ENCODE peak calls at places on chromosomes 6 and 20, in eight cellular contexts. T is kidney, U is AG04450, D is astrocyte, S is ovary, H is A549, P is brain microvascular endothelial cell, K is Calu3. O is an unnamed sample.

GRCh38 chr6:112117554-112117953 is 30.2 kb downstream of the FAM229B start:
- DNase-seq in K (no peak), D (peak; percentile 69), P (peak; percentile 4), T (no peak), S (no peak), H (peak; percentile 5), U (no peak), O (peak; percentile 76)

GRCh38 chr6:170404036-170404435 is 97.5 kb downstream of the FAM120B start:
- DNase-seq in D (peak; percentile 79), H (no peak), K (no peak), P (no peak), T (no peak), S (no peak), U (no peak), O (peak; percentile 82)

GRCh38 chr20:36196676-36197075 is 39.6 kb upstream of the AAR2 start:
- DNase-seq in D (no peak), U (no peak), P (no peak), S (no peak), T (no peak), K (no peak), H (no peak), O (no peak)

GRCh38 chr6:21808551-21809181 is 215.1 kb downstream of the SOX4 start:
- DNase-seq in K (no peak), P (no peak), H (no peak), D (peak; percentile 39), S (peak; percentile 76), U (no peak), T (no peak), O (peak; percentile 52)

GRCh38 chr6:32609731-32610640 is 20.3 kb upstream of the HLA-DRB1 start:
- DNase-seq in P (peak; percentile 16), D (peak; percentile 78), H (peak; percentile 87), S (no peak), T (no peak), U (peak; percentile 68), K (peak; percentile 62), O (peak; percentile 81)

GRCh38 chr6:139525415-139525814 is 151.0 kb upstream of the CITED2 start:
- DNase-seq in D (no peak), U (no peak), H (no peak), S (no peak), P (no peak), T (no peak), K (no peak), O (no peak)

GRCh38 chr6:1789092-1789491 is 179.4 kb downstream of the FOXC1 start:
- DNase-seq in D (peak; percentile 84), P (peak; percentile 84), T (no peak), H (no peak), U (no peak), K (no peak), S (no peak), O (peak; percentile 44)

GRCh38 chr20:45363611-45364492 is 896 bp downstream of the SYS1 start:
- DNase-seq in U (no peak), H (no peak), T (no peak), S (no peak), P (no peak), K (no peak), D (no peak), O (no peak)

GRCh38 chr6:1957746-1958145 is 287.7 kb downstream of the GMDS start:
- DNase-seq in H (no peak), P (no peak), S (no peak), T (no peak), K (no peak), U (no peak), D (no peak), O (no peak)

GRCh38 chr20:61121661-61122060 is 130.4 kb upstream of the CDH4 start:
- DNase-seq in P (no peak), S (no peak), U (no peak), H (no peak), T (no peak), D (no peak), K (no peak), O (no peak)

GRCh38 chr6:11251553-11252358 is 19.3 kb upstream of the NEDD9 start:
- DNase-seq in U (no peak), K (peak; percentile 60), T (peak; percentile 76), S (peak; percentile 71), H (no peak), P (peak; percentile 72), D (peak; percentile 58), O (peak; percentile 76)

GRCh38 chr6:159727717-159728440 is 573 bp downstream of the WTAP start:
- DNase-seq in T (no peak), D (no peak), H (no peak), S (no peak), K (no peak), P (peak; percentile 11), U (no peak), O (peak; percentile 39)

GRCh38 chr6:1285589-1286340 is 26.1 kb upstream of the FOXQ1 start:
- DNase-seq in U (no peak), D (peak; percentile 68), S (no peak), T (no peak), H (no peak), P (peak; percentile 41), K (no peak), O (peak; percentile 54)

GRCh38 chr20:25439328-25439727 is 31.9 kb downstream of the GINS1 start:
- DNase-seq in H (no peak), K (no peak), D (no peak), U (no peak), T (no peak), P (no peak), S (no peak), O (no peak)

GRCh38 chr20:61886721-61887658 is 178.7 kb downstream of the TAF4 start:
- DNase-seq in K (peak; percentile 64), T (peak; percentile 74), D (no peak), S (no peak), H (peak; percentile 57), P (peak; percentile 20), U (no peak), O (peak; percentile 46)

GRCh38 chr6:35977308-35977707 is 47.1 kb downstream of the SLC26A8 start:
- DNase-seq in S (no peak), U (no peak), K (no peak), D (no peak), H (no peak), P (no peak), T (no peak), O (no peak)

GRCh38 chr6:35973670-35974222 is 50.7 kb downstream of the SLC26A8 start:
- DNase-seq in H (no peak), U (no peak), D (no peak), S (no peak), T (no peak), P (no peak), K (peak; percentile 54), O (no peak)

GRCh38 chr6:35969676-35970075 is 48.8 kb upstream of the SRPK1 start:
- DNase-seq in T (no peak), D (peak; percentile 12), P (no peak), K (no peak), U (no peak), H (no peak), S (no peak), O (no peak)

GRCh38 chr6:35970181-35970580 is 49.3 kb upstream of the SRPK1 start:
- DNase-seq in T (no peak), P (peak; percentile 63), U (no peak), S (no peak), D (peak; percentile 72), H (no peak), K (peak; percentile 36), O (peak; percentile 59)

GRCh38 chr6:35972471-35972985 is 51.6 kb upstream of the SRPK1 start:
- DNase-seq in P (no peak), T (no peak), D (peak; percentile 10), S (no peak), U (no peak), K (peak; percentile 12), H (peak; percentile 13), O (no peak)
- TF ChIP-seq CTCF in P (peak; percentile 29), T (no peak), D (no peak), S (no peak), U (peak; percentile 19), K (no peak), H (no peak), O (no peak)

GRCh38 chr20:50278377-50278683 is 87.7 kb downstream of the CEBPB start:
- DNase-seq in H (no peak), D (no peak), K (no peak), T (no peak), P (no peak), S (peak; percentile 34), U (no peak), O (no peak)

GRCh38 chr20:50279988-50280850 is 89.6 kb downstream of the CEBPB start:
- DNase-seq in U (no peak), D (no peak), T (peak; percentile 39), H (no peak), P (no peak), S (no peak), K (no peak), O (no peak)

GRCh38 chr20:50277064-50277415 is 86.4 kb downstream of the CEBPB start:
- DNase-seq in U (no peak), S (no peak), T (peak; percentile 48), P (no peak), D (no peak), K (no peak), H (no peak), O (no peak)

GRCh38 chr20:50277460-50278376 is 87.1 kb downstream of the CEBPB start:
- DNase-seq in P (no peak), S (no peak), H (no peak), D (no peak), U (no peak), K (no peak), T (peak; percentile 68), O (no peak)

GRCh38 chr20:50278684-50279531 is 88.3 kb downstream of the CEBPB start:
- DNase-seq in U (no peak), K (peak; percentile 88), S (no peak), D (no peak), T (peak; percentile 94), P (no peak), H (peak; percentile 77), O (no peak)
- TF ChIP-seq CTCF in U (no peak), K (peak; percentile 77), S (no peak), D (no peak), T (peak; percentile 14), P (peak; percentile 43), H (no peak), O (peak; percentile 23)

GRCh38 chr6:129694036-129694435 is 15.9 kb downstream of the ARHGAP18 start:
- DNase-seq in K (no peak), D (no peak), P (no peak), U (no peak), H (no peak), T (no peak), S (no peak), O (no peak)

GRCh38 chr6:129692467-129692866 is 17.5 kb downstream of the ARHGAP18 start:
- DNase-seq in H (no peak), T (no peak), P (no peak), S (no peak), U (no peak), D (no peak), K (no peak), O (no peak)

GRCh38 chr6:129691709-129692108 is 18.3 kb downstream of the ARHGAP18 start:
- DNase-seq in T (no peak), P (no peak), U (no peak), D (no peak), S (no peak), K (no peak), H (no peak), O (no peak)

GRCh38 chr6:129686941-129687627 is 22.9 kb downstream of the ARHGAP18 start:
- DNase-seq in U (no peak), D (peak; percentile 64), P (peak; percentile 40), K (no peak), T (no peak), S (no peak), H (no peak), O (peak; percentile 72)

GRCh38 chr6:129691043-129691640 is 18.8 kb downstream of the ARHGAP18 start:
- DNase-seq in P (no peak), U (no peak), T (no peak), S (no peak), H (no peak), D (no peak), K (no peak), O (no peak)
- TF ChIP-seq CTCF in P (no peak), U (no peak), T (no peak), S (no peak), H (no peak), D (no peak), K (no peak), O (no peak)

GRCh38 chr6:15389759-15390723 is 144.2 kb downstream of the JARID2 start:
- DNase-seq in S (no peak), P (peak; percentile 62), K (peak; percentile 15), T (no peak), H (peak; percentile 32), D (peak; percentile 26), U (no peak), O (peak; percentile 74)
- TF ChIP-seq CTCF in S (no peak), P (peak; percentile 84), K (peak; percentile 50), T (peak; percentile 63), H (peak; percentile 58), D (peak; percentile 82), U (peak; percentile 74), O (peak; percentile 83)